ENCODE peak calls at places on chromosomes 6 and 20, in seven cellular contexts. M is brain microvascular endothelial cell, Q is testis, A is tibial artery, I is cardiac muscle cell, O is PC-9, D is fibroblast of lung. G is an unnamed sample.

GRCh38 chr6:160300076-160300695 is 41.6 kb upstream of the SLC22A2 start:
- DNase-seq in A (no peak), O (no peak), D (no peak), I (peak; percentile 1), Q (no peak), M (no peak), G (no peak)

GRCh38 chr20:33291830-33292355 is 8.9 kb downstream of the BPIFB1 start:
- DNase-seq in O (no peak), Q (peak; percentile 70), D (no peak), A (peak; percentile 25), M (peak; percentile 4), I (peak; percentile 61), G (peak; percentile 16)

GRCh38 chr6:157994126-157994795 is 12.6 kb downstream of the SYNJ2 start:
- DNase-seq in D (no peak), M (no peak), O (no peak), Q (no peak), A (no peak), I (no peak), G (no peak)

GRCh38 chr20:15905661-15906060 is 667.6 kb downstream of the KIF16B start:
- DNase-seq in A (no peak), Q (no peak), D (no peak), O (no peak), M (no peak), I (no peak), G (no peak)

GRCh38 chr20:22711981-22712755 is 127.8 kb upstream of the FOXA2 start:
- DNase-seq in A (no peak), D (no peak), O (peak; percentile 53), I (no peak), Q (no peak), M (no peak), G (no peak)

GRCh38 chr6:117568831-117569434 is 33.4 kb downstream of the GOPC start:
- DNase-seq in Q (no peak), O (no peak), M (no peak), A (no peak), D (no peak), I (no peak), G (no peak)

GRCh38 chr6:29850011-29850553 is 22.5 kb downstream of the HLA-G start:
- DNase-seq in D (no peak), M (no peak), O (no peak), I (no peak), Q (peak; percentile 54), A (peak; percentile 30), G (peak; percentile 5)

GRCh38 chr6:142297996-142298753 is 3.6 kb upstream of the ADGRG6 start:
- DNase-seq in Q (no peak), O (no peak), D (peak; percentile 82), I (no peak), M (peak; percentile 89), A (no peak), G (peak; percentile 92)

GRCh38 chr20:50728981-50729874 is 2.2 kb upstream of the PARD6B start:
- DNase-seq in D (no peak), I (no peak), Q (peak; percentile 13), M (no peak), A (no peak), O (peak; percentile 94), G (no peak)

GRCh38 chr6:6386010-6386409 is 65.5 kb upstream of the F13A1 start:
- DNase-seq in I (no peak), O (no peak), D (no peak), M (no peak), Q (no peak), A (peak; percentile 46), G (no peak)

GRCh38 chr20:16865406-16865805 is 117.2 kb downstream of the OTOR start:
- DNase-seq in M (no peak), O (no peak), A (no peak), Q (no peak), I (no peak), D (no peak), G (no peak)

GRCh38 chr6:33961686-33962085 is 157.9 kb upstream of the MLN start:
- DNase-seq in Q (no peak), A (no peak), I (no peak), O (no peak), D (no peak), M (no peak), G (no peak)

GRCh38 chr20:43914286-43914685 is 366 bp upstream of the TOX2 start:
- DNase-seq in O (no peak), M (no peak), D (no peak), Q (no peak), I (no peak), A (no peak), G (no peak)

GRCh38 chr6:90887764-90888163 is 300.9 kb upstream of the MAP3K7 start:
- DNase-seq in M (no peak), A (no peak), O (no peak), D (no peak), Q (no peak), I (no peak), G (no peak)

GRCh38 chr20:20561172-20561571 is 151.3 kb downstream of the RALGAPA2 start:
- DNase-seq in D (no peak), M (no peak), I (no peak), O (no peak), Q (no peak), A (no peak), G (no peak)

GRCh38 chr20:46631212-46631869 is 19.9 kb downstream of the SLC13A3 start:
- DNase-seq in A (no peak), D (no peak), I (no peak), M (peak; percentile 27), Q (no peak), O (peak; percentile 84), G (peak; percentile 8)

GRCh38 chr6:119966484-119966883 is 616.9 kb upstream of the MAN1A1 start:
- DNase-seq in O (no peak), Q (peak; percentile 55), D (no peak), I (no peak), A (no peak), M (no peak), G (no peak)

GRCh38 chr6:90350689-90351554 is 54.3 kb upstream of the BACH2 start:
- DNase-seq in A (peak; percentile 24), Q (no peak), I (no peak), M (no peak), D (no peak), O (no peak), G (no peak)

DNA sequence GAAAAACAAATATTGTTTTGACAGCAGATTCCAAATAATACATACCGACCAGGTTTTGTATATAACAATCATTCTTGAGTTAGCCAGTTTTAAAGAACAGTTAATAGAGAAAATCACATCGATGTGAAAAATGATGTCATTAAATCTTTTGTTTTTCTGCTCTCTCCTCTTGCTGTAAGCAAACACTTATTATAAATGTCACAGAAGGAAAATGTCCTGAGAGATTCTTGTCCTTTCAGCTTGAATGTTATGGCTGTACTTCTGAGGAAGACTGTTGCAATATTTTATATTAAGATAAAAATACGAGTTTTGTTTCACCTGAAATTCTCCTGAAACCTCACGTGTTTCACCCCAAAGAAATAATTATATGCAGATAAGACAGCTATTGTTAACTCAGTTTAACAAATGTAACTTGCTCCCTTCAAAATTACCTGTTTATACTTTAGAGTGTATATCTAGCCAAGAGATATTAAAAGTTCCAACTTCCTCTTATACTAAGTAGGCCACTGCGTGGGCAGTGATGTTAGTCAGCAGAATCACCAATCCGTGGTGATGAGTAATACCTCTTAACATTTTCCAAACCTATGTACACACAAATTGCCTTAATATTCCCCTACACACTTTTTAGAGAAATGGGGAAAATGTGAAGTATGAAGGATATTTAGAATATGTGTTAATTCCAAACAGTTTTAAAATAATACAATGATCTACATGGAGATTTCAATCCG is 1111.5 kb upstream of the CITED2 start:
- DNase-seq in M (peak; percentile 89), O (peak; percentile 35), A (peak; percentile 26), D (peak; percentile 98), I (no peak), Q (no peak), G (peak; percentile 94)
- H3K4me3 ChIP-seq in M (no peak overlapping the region), O (no peak overlapping the region), A (no peak overlapping the region), D (no peak overlapping the region), I (no peak overlapping the region), Q (no peak overlapping the region), G (no peak overlapping the region)

GRCh38 chr6:167331565-167331964 is 6.7 kb downstream of the TTLL2 start:
- DNase-seq in O (no peak), A (no peak), M (no peak), Q (no peak), D (no peak), I (no peak), G (no peak)

GRCh38 chr6:167325766-167326165 is 880 bp downstream of the TTLL2 start:
- DNase-seq in I (no peak), Q (no peak), O (no peak), M (no peak), D (no peak), A (no peak), G (no peak)

GRCh38 chr6:167328086-167328485 is 3.2 kb downstream of the TTLL2 start:
- DNase-seq in A (no peak), Q (no peak), I (no peak), O (no peak), M (no peak), D (no peak), G (no peak)

GRCh38 chr6:167329014-167329413 is 4.1 kb downstream of the TTLL2 start:
- DNase-seq in O (no peak), D (no peak), M (no peak), I (no peak), Q (no peak), A (no peak), G (no peak)

GRCh38 chr6:167330745-167331144 is 5.9 kb downstream of the TTLL2 start:
- DNase-seq in I (no peak), D (no peak), A (no peak), O (no peak), M (no peak), Q (no peak), G (no peak)
- TF ChIP-seq CTCF in I (no peak), D (no peak), A (no peak), O (no peak), M (no peak), Q (no peak), G (no peak)

DNA sequence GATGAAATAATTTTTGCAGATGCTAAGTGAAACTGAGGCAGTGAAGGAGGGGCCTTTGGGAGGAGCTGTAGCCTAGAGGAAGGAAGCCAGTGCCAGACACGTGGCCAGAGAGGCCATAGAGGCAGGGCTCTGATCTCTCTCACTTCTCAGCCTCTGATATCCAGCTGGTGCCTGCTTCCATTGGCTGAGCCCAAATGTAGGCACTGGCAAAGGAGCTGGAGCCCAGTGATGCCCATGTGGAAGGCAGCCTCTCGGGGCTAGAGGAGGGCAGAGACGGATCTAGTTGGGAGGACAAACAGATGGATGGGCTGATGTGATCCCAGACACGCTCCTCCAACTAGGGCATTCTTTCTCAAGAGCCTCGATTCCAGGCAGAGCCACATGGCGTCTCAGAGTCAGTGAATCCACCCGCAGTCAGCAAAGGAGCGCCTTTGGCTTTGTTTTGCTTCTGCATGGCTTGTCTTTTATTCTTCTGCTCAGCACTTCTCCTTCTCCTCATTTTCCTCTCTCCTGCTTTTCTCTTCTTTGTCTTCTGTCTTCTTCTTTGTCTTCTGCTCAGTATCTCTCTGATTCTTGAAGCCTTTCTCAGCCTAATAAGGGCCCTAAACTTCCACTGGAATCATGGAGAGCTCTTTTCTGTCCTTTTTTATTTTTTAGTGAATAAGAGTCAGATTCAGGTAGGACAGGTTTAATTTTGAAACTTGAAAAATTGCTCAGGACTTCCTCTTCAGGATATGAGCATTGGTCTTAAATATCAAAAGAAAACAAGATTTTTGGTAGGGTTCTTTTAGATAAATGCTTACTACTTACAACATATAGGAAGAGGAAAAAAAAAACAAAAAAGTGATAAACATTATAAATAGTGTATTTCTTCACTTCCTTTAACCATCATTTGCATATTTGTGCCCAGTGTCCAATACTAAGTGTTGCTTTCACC is 41.8 kb downstream of the CYP24A1 start:
- DNase-seq in A (no peak), Q (no peak), O (peak; percentile 35), M (no peak), D (peak; percentile 30), I (no peak), G (no peak)
- H3K4me3 ChIP-seq in A (no peak overlapping the region), Q (no peak overlapping the region), O (peak overlapping the region; percentile 21), M (no peak overlapping the region), D (peak overlapping the region; percentile 41), I (no peak overlapping the region), G (no peak overlapping the region)

GRCh38 chr20:37823276-37823980 is 79.5 kb upstream of the VSTM2L start:
- DNase-seq in A (no peak), I (no peak), D (peak; percentile 28), M (peak; percentile 29), O (peak; percentile 61), Q (no peak), G (no peak)
- TF ChIP-seq CTCF in A (no peak), I (no peak), D (no peak), M (no peak), O (no peak), Q (no peak), G (no peak)

G was measured in cardiac fibroblast.